ENCODE peak calls at places on chromosome 17, in four cellular contexts. W, P, K and I are unnamed samples. For H3K27me3, the result is how much of the 10 kb centered on the place peaks cover.

GRCh38 chr17:78383725-78384471 is 5.4 kb downstream of the PGS1 start:
- DNase-seq in W (peak), P (peak), K (peak), I (peak)

GRCh38 chr17:42679492-42680330 is 1.9 kb downstream of the CCR10 start:
- DNase-seq in W (peak), P (peak), K (peak), I (peak)

GRCh38 chr17:75878174-75878998 is at the start of gene TRIM47:
- DNase-seq in W (peak), P (peak), K (peak), I (peak)

GRCh38 chr17:45715787-45716186 is 68.3 kb upstream of the CRHR1 start:
- DNase-seq in W (no peak), P (no peak), K (no peak), I (no peak)

GRCh38 chr17:81008140-81008539 is 16.5 kb downstream of the CHMP6 start:
- DNase-seq in W (no peak), P (no peak), K (no peak), I (no peak)

GRCh38 chr17:76556759-76557367 is 17.0 kb downstream of the PRCD start:
- DNase-seq in W (no peak), P (no peak), K (peak), I (no peak)

GRCh38 chr17:79503440-79503839 is 107.4 kb downstream of the RBFOX3 start:
- DNase-seq in W (no peak), P (no peak), K (no peak), I (no peak)

GRCh38 chr17:77810536-77810935 is 148.0 kb upstream of the TNRC6C start:
- DNase-seq in W (no peak), P (peak), K (peak), I (no peak)

GRCh38 chr17:63437287-63438091 is 8.6 kb downstream of the CYB561 start:
- DNase-seq in W (no peak), P (no peak), K (no peak), I (peak)

GRCh38 chr17:80678621-80679020 is 134.0 kb downstream of the RPTOR start:
- DNase-seq in W (no peak), P (no peak), K (no peak), I (no peak)

GRCh38 chr17:77681820-77682219 is 276.7 kb upstream of the TNRC6C start:
- DNase-seq in W (peak), P (no peak), K (no peak), I (no peak)

GRCh38 chr17:81309140-81309858 is 14.2 kb upstream of the SLC38A10 start:
- DNase-seq in W (peak), P (peak), K (peak), I (no peak)

GRCh38 chr17:20284575-20284974 is 182.8 kb downstream of the LGALS9B start:
- DNase-seq in W (no peak), P (no peak), K (no peak), I (no peak)

GRCh38 chr17:8696456-8696855 is 48.2 kb downstream of the CCDC42 start:
- DNase-seq in W (no peak), P (no peak), K (no peak), I (no peak)

GRCh38 chr17:7570351-7570750 is 8.6 kb downstream of the SENP3 start:
- DNase-seq in W (no peak), P (no peak), K (no peak), I (no peak)

GRCh38 chr17:18158022-18158600 is 25.5 kb upstream of the ALKBH5 start:
- DNase-seq in W (peak), P (peak), K (peak), I (peak)

GRCh38 chr17:57004944-57005579 is 27.1 kb downstream of the SCPEP1 start:
- DNase-seq in W (no peak), P (no peak), K (no peak), I (no peak)

GRCh38 chr17:66406701-66407644 is 104.6 kb downstream of the PRKCA start:
- DNase-seq in W (no peak), P (no peak), K (no peak), I (no peak)

GRCh38 chr17:62179525-62180161 is 114.6 kb upstream of the MED13 start:
- DNase-seq in W (no peak), P (no peak), K (no peak), I (no peak)

GRCh38 chr17:15169676-15170075 is 95.5 kb downstream of the PMP22 start:
- DNase-seq in W (no peak), P (no peak), K (no peak), I (no peak)

DNA sequence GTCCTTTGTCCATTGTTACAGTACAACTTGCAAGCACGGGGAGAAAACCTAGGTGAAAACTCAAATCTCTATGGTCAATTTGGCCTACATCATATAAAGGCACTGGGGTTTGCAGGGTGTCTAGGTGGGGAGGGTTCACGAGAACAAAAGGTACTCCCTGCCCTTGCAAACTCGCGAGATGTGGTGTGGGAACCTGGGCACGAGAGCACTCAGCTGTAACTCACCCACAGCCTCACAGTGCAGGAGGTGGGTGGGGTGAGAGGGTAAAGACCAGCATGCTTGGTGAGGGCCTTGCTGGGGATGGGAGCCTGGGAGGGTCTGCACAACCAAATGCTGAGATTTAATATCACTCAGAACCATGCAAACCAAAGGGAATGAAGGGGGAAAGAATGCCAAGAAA is 18.4 kb upstream of the ZNF594 start:
- DNase-seq in W (no peak), P (no peak), K (no peak), I (no peak)
- H3K4me3 ChIP-seq in W (no peak), P (no peak), K (no peak), I (no peak)

GRCh38 chr17:47676199-47676472 is 17.8 kb upstream of the TBKBP1 start:
- DNase-seq in W (no peak), P (no peak), K (no peak), I (no peak)
- H3K27me3 ChIP-seq in W (under half), P (under half), K (under half), I (under half)

DNA sequence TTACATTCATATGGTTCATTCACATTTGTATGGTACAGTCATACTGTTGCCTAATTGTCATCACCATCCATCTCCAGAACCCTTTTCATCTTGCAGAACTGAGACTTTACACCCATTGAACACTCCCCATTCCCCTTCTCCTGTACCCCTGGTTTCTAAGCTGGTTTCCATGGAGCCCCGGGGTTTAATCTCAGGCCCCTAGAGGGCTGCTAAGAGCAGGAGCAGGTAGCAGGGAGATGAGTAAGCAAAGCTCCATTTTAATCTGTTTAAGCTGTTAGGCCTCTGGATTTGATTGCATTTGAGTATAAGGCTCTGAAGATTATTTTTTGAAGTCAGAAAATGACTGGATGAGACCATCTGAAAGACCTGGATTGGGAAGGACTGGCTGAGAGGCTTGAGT is 68.5 kb upstream of the RPL38 start:
- DNase-seq in W (no peak), P (no peak), K (no peak), I (no peak)
- H3K4me3 ChIP-seq in W (no peak), P (no peak), K (no peak), I (no peak)

GRCh38 chr17:39224778-39225307 is 902 bp downstream of the STAC2 start:
- DNase-seq in W (no peak), P (no peak), K (no peak), I (no peak)
- H3K27me3 ChIP-seq in W (half or more), P (under half), K (half or more), I (under half)

GRCh38 chr17:64781013-64781392 is 118.9 kb upstream of the SMURF2 start:
- DNase-seq in W (no peak), P (no peak), K (no peak), I (no peak)
- H3K4me3 ChIP-seq in W (peak), P (peak), K (peak), I (peak)

DNA sequence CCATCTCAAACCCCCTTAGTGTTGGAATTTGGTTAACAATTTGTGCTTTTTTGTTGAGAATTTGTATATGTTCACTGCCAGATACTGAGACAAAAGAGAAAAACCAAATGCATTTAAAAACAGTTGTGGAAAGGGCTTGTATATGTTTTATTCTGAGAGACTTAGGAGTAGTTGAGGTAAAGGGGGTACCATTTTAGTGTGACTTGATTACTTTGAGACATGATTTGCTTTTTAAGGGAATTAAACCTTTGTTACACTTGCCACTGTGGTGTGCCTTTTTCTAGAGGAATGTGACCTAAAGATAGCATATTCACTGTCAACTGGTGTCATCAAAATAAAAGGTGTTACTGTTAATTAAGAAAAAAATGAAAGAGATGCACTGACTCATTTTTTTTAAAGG is 4.5 kb downstream of the IGF2BP1 start:
- DNase-seq in W (no peak), P (no peak), K (no peak), I (no peak)
- H3K27me3 ChIP-seq in W (half or more), P (half or more), K (half or more), I (under half)

GRCh38 chr17:46977750-46978488 is 1.1 kb downstream of the RPRML start:
- DNase-seq in W (no peak), P (no peak), K (no peak), I (no peak)
- H3K4me3 ChIP-seq in W (peak), P (peak), K (peak), I (peak)